ENCODE peak calls at places on chromosomes 7 and 10, in seven cellular contexts. O is Peyer's patch, J is Panc1, R is OCI-LY7, Y is bronchial epithelial cell, M is fibroblast of the aortic adventitia, F is IMR-90. A is an unnamed sample.

GRCh38 chr7:73717025-73717807 is 2.3 kb downstream of the STX1A start:
- DNase-seq in M (peak), F (peak), O (no peak), J (no peak), R (no peak), Y (no peak), A (no peak)

GRCh38 chr7:10940748-10941358 is 32.8 kb upstream of the PHF14 start:
- DNase-seq in Y (peak), R (peak), F (no peak), J (no peak), M (no peak), O (peak), A (peak)

GRCh38 chr7:93374345-93374940 is 142.3 kb downstream of the VPS50 start:
- DNase-seq in O (no peak), F (peak), R (peak), M (peak), J (peak), Y (peak), A (peak)

GRCh38 chr7:108156897-108157605 is 26.9 kb upstream of the LAMB4 start:
- DNase-seq in O (no peak), M (no peak), Y (peak), R (no peak), F (peak), J (no peak), A (no peak)

GRCh38 chr10:29703276-29703675 is 68.5 kb upstream of the SVIL start:
- DNase-seq in R (no peak), Y (no peak), J (no peak), F (no peak), O (no peak), M (no peak), A (no peak)

GRCh38 chr7:74284781-74285259 is 4.4 kb upstream of the CLIP2 start:
- DNase-seq in M (no peak), R (no peak), J (no peak), F (no peak), Y (no peak), O (no peak), A (no peak)

GRCh38 chr10:51804861-51805260 is 105.5 kb upstream of the CSTF2T start:
- DNase-seq in J (no peak), O (no peak), F (peak), R (no peak), M (peak), Y (peak), A (peak)

GRCh38 chr7:131196808-131197207 is 130.9 kb upstream of the MKLN1 start:
- DNase-seq in F (peak), O (no peak), J (no peak), R (no peak), M (peak), Y (peak), A (peak)

GRCh38 chr10:61750943-61751471 is 88.3 kb downstream of the CABCOCO1 start:
- DNase-seq in M (peak), O (peak), Y (peak), R (peak), F (peak), J (no peak), A (peak)

GRCh38 chr10:89706011-89706410 is 4.6 kb downstream of the KIF20B start:
- DNase-seq in J (no peak), R (no peak), O (no peak), Y (no peak), F (peak), M (peak), A (no peak)

GRCh38 chr7:156220078-156220605 is 407.9 kb upstream of the SHH start:
- DNase-seq in M (no peak), J (no peak), F (no peak), O (no peak), R (no peak), Y (no peak), A (no peak)

GRCh38 chr7:50335795-50336754 is 31.6 kb downstream of the IKZF1 start:
- DNase-seq in Y (no peak), J (no peak), R (peak), M (no peak), F (no peak), O (peak), A (no peak)

GRCh38 chr10:62742447-62743105 is 61.9 kb upstream of the ADO start:
- DNase-seq in F (peak), J (no peak), O (no peak), R (peak), Y (no peak), M (peak), A (no peak)

GRCh38 chr10:20887706-20888535 is 9.2 kb downstream of the NEBL start:
- DNase-seq in F (no peak), O (no peak), Y (no peak), J (no peak), M (no peak), R (no peak), A (no peak)

GRCh38 chr7:66157060-66157459 is 42.4 kb downstream of the CRCP start:
- DNase-seq in R (no peak), Y (no peak), O (no peak), M (no peak), F (no peak), J (no peak), A (no peak)

GRCh38 chr10:47402681-47403301 is 18.7 kb upstream of the ZNF488 start:
- DNase-seq in Y (peak), O (no peak), F (peak), M (peak), J (no peak), R (no peak), A (peak)

GRCh38 chr10:132645630-132646442 is 108.2 kb downstream of the INPP5A start:
- DNase-seq in O (no peak), R (no peak), F (no peak), J (no peak), Y (no peak), M (no peak), A (no peak)

GRCh38 chr7:24825931-24826661 is 68.8 kb upstream of the GSDME start:
- DNase-seq in R (no peak), F (peak), J (no peak), M (peak), Y (peak), O (no peak), A (peak)

GRCh38 chr10:77846718-77847311 is 79.7 kb downstream of the DLG5 start:
- DNase-seq in M (peak), R (peak), O (peak), J (peak), Y (peak), F (peak), A (peak)

GRCh38 chr7:157661611-157661975 is 324.8 kb downstream of the DNAJB6 start:
- DNase-seq in R (no peak), J (no peak), O (no peak), Y (no peak), F (no peak), M (no peak), A (no peak)

GRCh38 chr7:104272767-104273384 is 55.5 kb upstream of the LHFPL3 start:
- DNase-seq in O (no peak), F (peak), M (peak), R (peak), J (no peak), Y (peak), A (peak)

GRCh38 chr7:80449841-80450240 is 62.0 kb downstream of the GNAT3 start:
- DNase-seq in O (no peak), F (no peak), M (no peak), R (no peak), Y (no peak), J (no peak), A (no peak)

GRCh38 chr7:95549818-95550529 is 46.3 kb downstream of the PDK4 start:
- DNase-seq in O (peak), F (peak), M (peak), Y (peak), J (peak), R (no peak), A (peak)

GRCh38 chr10:62514079-62514693 is 140.0 kb downstream of the ZNF365 start:
- DNase-seq in M (no peak), O (no peak), R (no peak), J (no peak), F (no peak), Y (no peak), A (peak)

GRCh38 chr10:26755443-26755903 is 58.0 kb downstream of the PDSS1 start:
- DNase-seq in O (peak), F (peak), M (peak), R (peak), J (no peak), Y (peak), A (peak)

GRCh38 chr10:18233775-18234174 is 93.6 kb downstream of the CACNB2 start:
- DNase-seq in R (no peak), M (no peak), Y (no peak), J (no peak), O (no peak), F (no peak), A (peak)

GRCh38 chr7:15921576-15921975 is 235.1 kb upstream of the MEOX2 start:
- DNase-seq in Y (peak), O (no peak), F (peak), M (peak), J (no peak), R (no peak), A (peak)

GRCh38 chr10:33137356-33138007 is 179.5 kb upstream of the ITGB1 start:
- DNase-seq in R (no peak), F (no peak), J (no peak), Y (no peak), O (no peak), M (no peak), A (no peak)

GRCh38 chr10:17989908-17990767 is 38.4 kb downstream of the SLC39A12 start:
- DNase-seq in J (peak), Y (peak), M (peak), O (no peak), F (peak), R (peak), A (peak)

GRCh38 chr10:790821-791551 is 101.5 kb upstream of the DIP2C start:
- DNase-seq in J (no peak), R (no peak), F (no peak), M (no peak), O (no peak), Y (no peak), A (no peak)

GRCh38 chr10:31701546-31701945 is 227.1 kb downstream of the ARHGAP12 start:
- DNase-seq in Y (no peak), M (peak), J (no peak), R (no peak), F (no peak), O (no peak), A (no peak)

DNA sequence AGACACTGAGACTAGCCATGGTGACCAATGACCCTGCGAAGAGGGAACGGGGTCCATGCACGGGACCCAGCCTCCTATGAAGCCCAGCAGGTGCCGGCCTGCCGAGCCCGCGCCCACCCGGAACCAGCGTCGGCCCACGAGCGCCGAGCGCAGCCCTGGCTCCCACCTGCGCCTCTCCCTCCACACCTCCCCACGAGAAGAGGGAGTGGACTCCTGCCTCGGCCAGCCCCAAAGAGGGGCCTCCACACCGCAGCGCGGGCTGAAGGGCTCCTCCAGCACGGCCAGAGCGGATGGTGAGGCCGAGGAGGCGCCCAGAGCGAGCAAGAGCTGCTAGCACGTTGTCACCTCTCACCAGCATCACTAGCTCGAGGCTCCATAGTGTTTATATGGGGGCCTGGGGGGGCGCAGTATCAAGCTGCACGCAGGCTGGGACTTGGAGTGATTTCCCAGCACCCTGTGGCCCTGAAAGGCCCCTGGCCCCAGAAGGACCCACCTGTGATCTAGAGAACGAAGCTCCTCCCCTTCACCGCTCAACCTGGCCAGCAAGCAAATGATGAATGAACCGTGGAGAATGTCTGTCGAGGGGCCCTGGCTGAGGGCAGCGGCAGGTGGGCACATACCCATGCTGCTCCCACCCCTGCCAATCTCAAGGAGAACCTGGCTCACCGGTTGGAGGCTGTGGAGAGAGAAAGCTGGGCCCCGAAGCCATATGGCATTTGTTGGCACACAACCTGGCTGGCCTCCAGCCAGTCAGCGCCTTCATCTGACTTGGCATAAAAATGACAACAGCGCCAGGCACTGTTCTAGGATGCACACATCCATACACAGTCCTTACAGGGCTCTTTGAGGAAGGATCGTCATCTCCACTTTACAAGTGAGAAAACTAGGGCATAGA is 30.7 kb downstream of the GHRHR start:
- DNase-seq in Y (no peak), F (no peak), M (no peak), J (no peak), R (no peak), O (no peak), A (no peak)
- H3K4me3 ChIP-seq in Y (no peak), F (no peak), M (no peak), J (no peak), R (no peak), O (no peak), A (no peak)

GRCh38 chr10:106401967-106402366 is 762.5 kb downstream of the SORCS1 start:
- DNase-seq in O (no peak), Y (no peak), J (no peak), R (no peak), M (no peak), F (no peak), A (no peak)

GRCh38 chr10:106399112-106399511 is 765.4 kb downstream of the SORCS1 start:
- DNase-seq in F (no peak), J (no peak), R (no peak), M (no peak), Y (no peak), O (no peak), A (no peak)

GRCh38 chr10:106396192-106396591 is 768.3 kb downstream of the SORCS1 start:
- DNase-seq in O (no peak), F (no peak), Y (no peak), M (no peak), R (no peak), J (no peak), A (no peak)

GRCh38 chr10:106402455-106402854 is 762.1 kb downstream of the SORCS1 start:
- DNase-seq in M (no peak), F (peak), J (no peak), Y (no peak), O (no peak), R (no peak), A (no peak)

GRCh38 chr10:106401161-106401560 is 763.3 kb downstream of the SORCS1 start:
- DNase-seq in O (no peak), J (no peak), R (no peak), Y (peak), M (peak), F (peak), A (peak)
- TF ChIP-seq CTCF in O (peak), J (peak), R (peak), Y (peak), M (peak), F (peak), A (peak)

GRCh38 chr10:101227765-101228681 is 1.2 kb downstream of the LBX1 start:
- DNase-seq in O (no peak), R (no peak), F (no peak), Y (no peak), M (no peak), J (no peak), A (no peak)
- H3K4me3 ChIP-seq in O (no peak), R (no peak), F (no peak), Y (no peak), M (no peak), J (peak), A (no peak)

DNA sequence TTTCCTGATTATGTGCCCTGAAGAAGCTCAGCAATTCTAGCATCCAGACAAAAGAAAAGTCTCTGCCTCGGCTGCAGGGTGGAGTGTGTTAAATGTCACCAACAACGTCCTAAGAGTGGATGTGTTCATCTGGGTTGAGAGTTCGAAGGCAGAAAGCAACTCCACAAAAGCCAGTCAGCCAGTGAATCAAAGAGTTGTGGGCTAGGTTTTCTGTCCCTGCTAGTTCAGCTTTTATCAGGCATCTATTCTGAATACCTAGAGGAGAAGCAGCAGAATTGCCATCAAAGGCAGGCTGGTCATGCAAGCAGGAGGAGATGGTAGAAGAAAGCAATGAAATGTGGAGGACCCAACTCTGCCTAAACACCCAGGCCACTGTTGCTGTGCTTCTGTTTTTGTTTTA is 205.2 kb downstream of the KLF6 start:
- DNase-seq in J (no peak), Y (no peak), F (no peak), O (no peak), M (no peak), R (no peak), A (no peak)
- TF ChIP-seq CTCF in J (no peak), Y (no peak), F (no peak), O (no peak), M (no peak), R (no peak), A (no peak)

A was measured in epithelial cell of esophagus.